ENCODE peak calls at places on chromosomes 11 and 22, in nine cellular contexts. W, N, I, T, B, V, D, Q and J are unnamed samples.

GRCh38 chr22:38397189-38398097 is 57.6 kb downstream of the KCNJ4 start:
- DNase-seq in W (no peak), T (no peak), V (no peak), B (peak), Q (peak), D (no peak), N (peak), I (peak), J (no peak)

GRCh38 chr11:124582565-124582964 is 12.8 kb downstream of the OR8A1 start:
- DNase-seq in I (no peak), N (no peak), Q (no peak), B (no peak), W (no peak), V (no peak), D (no peak), T (no peak), J (no peak)

GRCh38 chr22:44316393-44317162 is 3.8 kb upstream of the SHISAL1 start:
- DNase-seq in V (no peak), Q (no peak), T (no peak), D (no peak), I (no peak), N (no peak), B (peak), W (no peak), J (no peak)

GRCh38 chr11:63745304-63746170 is 23.0 kb downstream of the ZFTA start:
- DNase-seq in T (no peak), I (no peak), V (no peak), N (no peak), B (no peak), W (no peak), Q (no peak), D (no peak), J (no peak)

GRCh38 chr11:106585061-106585460 is 433.2 kb downstream of the GUCY1A2 start:
- DNase-seq in N (peak), I (no peak), B (peak), T (no peak), Q (no peak), V (no peak), W (peak), D (no peak), J (peak)

GRCh38 chr22:44202261-44202789 is 21.6 kb downstream of the PARVG start:
- DNase-seq in Q (no peak), D (peak), T (no peak), V (no peak), N (peak), I (no peak), B (no peak), W (peak), J (peak)

GRCh38 chr22:19068784-19069271 is 53.4 kb downstream of the DGCR2 start:
- DNase-seq in N (no peak), I (no peak), V (no peak), B (no peak), W (no peak), Q (no peak), D (peak), T (no peak), J (no peak)

GRCh38 chr11:33897761-33898403 is 6.0 kb upstream of the LMO2 start:
- DNase-seq in I (no peak), N (no peak), W (no peak), V (no peak), B (peak), D (no peak), T (no peak), Q (no peak), J (peak)

GRCh38 chr11:85752890-85753581 is 57.9 kb downstream of the SYTL2 start:
- DNase-seq in Q (peak), D (no peak), B (no peak), N (no peak), I (no peak), V (no peak), W (no peak), T (no peak), J (no peak)

GRCh38 chr11:131932584-131933360 is 562.4 kb downstream of the NTM start:
- DNase-seq in W (no peak), B (no peak), T (no peak), Q (no peak), D (no peak), V (no peak), N (no peak), I (no peak), J (no peak)

GRCh38 chr11:131886201-131886600 is 515.8 kb downstream of the NTM start:
- DNase-seq in N (no peak), D (no peak), I (no peak), V (no peak), Q (no peak), W (no peak), B (no peak), T (no peak), J (no peak)

GRCh38 chr11:95863486-95864140 is 60.3 kb downstream of the MTMR2 start:
- DNase-seq in N (peak), I (no peak), W (peak), T (no peak), Q (no peak), B (no peak), D (no peak), V (no peak), J (no peak)

GRCh38 chr11:16120008-16120407 is 236.3 kb downstream of the SOX6 start:
- DNase-seq in V (no peak), I (no peak), T (no peak), N (no peak), Q (no peak), D (no peak), B (no peak), W (no peak), J (no peak)

GRCh38 chr11:27362749-27363575 is at the start of gene CCDC34:
- DNase-seq in T (peak), I (peak), V (peak), Q (peak), D (peak), B (peak), W (peak), N (peak), J (peak)

GRCh38 chr11:35276396-35276795 is 137.4 kb downstream of the CD44 start:
- DNase-seq in V (no peak), I (peak), T (no peak), N (peak), W (no peak), Q (peak), D (no peak), B (peak), J (no peak)

GRCh38 chr11:105881027-105881426 is 141.0 kb downstream of the MSANTD4 start:
- DNase-seq in B (no peak), V (no peak), Q (no peak), N (no peak), D (no peak), I (no peak), W (no peak), T (no peak), J (no peak)

GRCh38 chr11:2583605-2583958 is 116.2 kb downstream of the KCNQ1OT1 start:
- DNase-seq in B (no peak), T (no peak), N (no peak), Q (peak), W (no peak), D (no peak), I (no peak), V (no peak), J (no peak)

GRCh38 chr11:115452245-115452644 is 52.0 kb downstream of the CADM1 start:
- DNase-seq in D (no peak), I (no peak), N (no peak), T (no peak), V (no peak), W (no peak), B (no peak), Q (no peak), J (no peak)

GRCh38 chr22:35630891-35631290 is 13.8 kb upstream of the MB start:
- DNase-seq in D (peak), W (no peak), N (no peak), V (no peak), B (no peak), Q (no peak), I (no peak), T (no peak), J (no peak)

GRCh38 chr11:108859510-108859909 is 194.6 kb downstream of the DDX10 start:
- DNase-seq in T (no peak), Q (no peak), D (no peak), B (no peak), N (no peak), V (no peak), I (no peak), W (no peak), J (peak)

GRCh38 chr11:5698281-5698680 is 8.7 kb downstream of the TRIM22 start:
- DNase-seq in W (no peak), I (no peak), T (no peak), N (no peak), D (no peak), V (no peak), B (no peak), Q (no peak), J (no peak)

GRCh38 chr22:20946080-20946986 is 20.7 kb upstream of the AIFM3 start:
- DNase-seq in T (no peak), N (peak), I (no peak), W (peak), Q (no peak), D (peak), V (no peak), B (peak), J (peak)

GRCh38 chr11:45880772-45881570 is 4.5 kb upstream of the MAPK8IP1 start:
- DNase-seq in B (no peak), T (no peak), D (peak), V (no peak), N (peak), Q (no peak), I (no peak), W (no peak), J (no peak)

GRCh38 chr11:19742595-19743292 is 30.1 kb downstream of the NAV2 start:
- DNase-seq in B (peak), V (peak), T (peak), D (peak), W (peak), N (peak), Q (peak), I (peak), J (peak)

GRCh38 chr11:60905551-60906113 is 753 bp downstream of the PRPF19 start:
- DNase-seq in T (no peak), I (peak), Q (no peak), D (peak), B (peak), W (peak), N (peak), V (no peak), J (peak)

GRCh38 chr22:46547883-46548244 is 10.4 kb upstream of the CELSR1 start:
- DNase-seq in N (peak), Q (no peak), W (peak), T (no peak), D (peak), V (no peak), I (no peak), B (no peak), J (peak)

GRCh38 chr22:43118953-43119458 is 8.5 kb downstream of the BIK start:
- DNase-seq in W (no peak), N (no peak), T (no peak), I (no peak), Q (no peak), V (no peak), B (no peak), D (no peak), J (no peak)

GRCh38 chr11:78192223-78192719 is 3.6 kb downstream of the USP35 start:
- DNase-seq in I (no peak), W (no peak), N (no peak), D (peak), T (no peak), B (no peak), Q (no peak), V (no peak), J (no peak)

GRCh38 chr11:46560300-46561025 is 33.4 kb downstream of the AMBRA1 start:
- DNase-seq in B (no peak), N (peak), V (no peak), I (peak), W (peak), T (no peak), D (no peak), Q (no peak), J (peak)